ENCODE peak calls at places on chromosomes 1 and 21, in six cellular contexts. P is A549, G is progenitor cell of endocrine pancreas, N is GM12865, F is ovary, B is psoas muscle. R is an unnamed sample.

GRCh38 chr21:44275041-44275440 is 10.6 kb upstream of the AIRE start:
- DNase-seq in B (peak), G (no peak), P (no peak), F (no peak), N (no peak), R (no peak)

GRCh38 chr1:15400627-15401026 is 9.1 kb upstream of the EFHD2 start:
- DNase-seq in B (no peak), N (no peak), F (no peak), G (no peak), P (no peak), R (peak)

GRCh38 chr21:46411691-46412090 is 47.0 kb upstream of the DIP2A start:
- DNase-seq in F (no peak), B (peak), N (no peak), P (no peak), G (no peak), R (no peak)

GRCh38 chr1:10402729-10403274 is 3.9 kb downstream of the PGD start:
- DNase-seq in N (no peak), B (no peak), P (peak), F (no peak), G (no peak), R (peak)

GRCh38 chr1:44168520-44169098 is 27.2 kb upstream of the KLF18 start:
- DNase-seq in B (no peak), G (no peak), P (peak), N (no peak), F (no peak), R (no peak)

GRCh38 chr1:36321119-36321951 is 2.1 kb downstream of the EVA1B start:
- DNase-seq in N (peak), G (no peak), F (peak), B (peak), P (peak), R (no peak)

GRCh38 chr1:24119859-24120756 is 8.2 kb upstream of the MYOM3 start:
- DNase-seq in F (no peak), P (no peak), B (peak), G (no peak), N (no peak), R (peak)

GRCh38 chr1:222048030-222048632 is 306.2 kb upstream of the DUSP10 start:
- DNase-seq in B (no peak), G (no peak), F (no peak), N (peak), P (no peak), R (peak)

GRCh38 chr1:210200090-210200736 is 32.4 kb upstream of the SERTAD4 start:
- DNase-seq in F (no peak), P (no peak), B (no peak), N (no peak), G (no peak), R (peak)

GRCh38 chr1:34825455-34826081 is 32.8 kb downstream of the GJA4 start:
- DNase-seq in N (no peak), B (no peak), G (peak), P (no peak), F (no peak), R (no peak)

GRCh38 chr21:41600556-41600955 is 92.6 kb upstream of the TMPRSS2 start:
- DNase-seq in F (no peak), G (no peak), P (no peak), B (no peak), N (no peak), R (no peak)

GRCh38 chr1:15617874-15618684 is 821 bp downstream of the DDI2 start:
- DNase-seq in F (no peak), B (no peak), P (no peak), G (peak), N (peak), R (peak)

GRCh38 chr1:3529099-3529729 is 74.7 kb downstream of the ARHGEF16 start:
- DNase-seq in G (no peak), F (no peak), P (no peak), B (peak), N (no peak), R (no peak)

GRCh38 chr1:91569411-91570104 is 68.9 kb downstream of the CDC7 start:
- DNase-seq in N (no peak), P (peak), F (peak), G (no peak), B (peak), R (peak)

GRCh38 chr1:157091186-157091585 is 8.4 kb downstream of the ETV3L start:
- DNase-seq in N (no peak), G (no peak), B (no peak), P (no peak), F (no peak), R (no peak)

GRCh38 chr1:115874929-115875328 is 34.0 kb upstream of the NHLH2 start:
- DNase-seq in P (no peak), G (no peak), N (no peak), F (no peak), B (no peak), R (peak)

GRCh38 chr1:63322248-63322943 is at the start of gene FOXD3:
- DNase-seq in G (peak), P (peak), F (peak), B (peak), N (peak), R (no peak)

GRCh38 chr1:6785318-6785712 is at the start of gene CAMTA1:
- DNase-seq in F (no peak), P (no peak), B (no peak), G (no peak), N (no peak), R (no peak)

GRCh38 chr1:90850181-90850924 is 133.3 kb upstream of the BARHL2 start:
- DNase-seq in N (no peak), P (peak), F (peak), G (no peak), B (peak), R (no peak)

GRCh38 chr21:27735699-27736098 is 768.8 kb upstream of the ADAMTS5 start:
- DNase-seq in P (no peak), B (no peak), N (no peak), G (no peak), F (no peak), R (no peak)

GRCh38 chr21:42146821-42147220 is 72.1 kb upstream of the ABCG1 start:
- DNase-seq in B (peak), F (no peak), G (no peak), P (no peak), N (no peak), R (no peak)

GRCh38 chr21:23968722-23969647 is 1638.3 kb downstream of the MRPL39 start:
- DNase-seq in N (peak), G (no peak), P (peak), F (no peak), B (no peak), R (peak)

GRCh38 chr1:29620631-29621030 is 384.3 kb downstream of the PTPRU start:
- DNase-seq in G (peak), N (no peak), P (no peak), B (no peak), F (no peak), R (no peak)

GRCh38 chr1:194935864-194936263 is 1672.4 kb downstream of the KCNT2 start:
- DNase-seq in F (no peak), P (no peak), G (no peak), B (no peak), N (no peak), R (no peak)
- TF ChIP-seq CTCF in F (no peak), P (no peak), G (no peak), B (no peak), N (peak), R (no peak)

DNA sequence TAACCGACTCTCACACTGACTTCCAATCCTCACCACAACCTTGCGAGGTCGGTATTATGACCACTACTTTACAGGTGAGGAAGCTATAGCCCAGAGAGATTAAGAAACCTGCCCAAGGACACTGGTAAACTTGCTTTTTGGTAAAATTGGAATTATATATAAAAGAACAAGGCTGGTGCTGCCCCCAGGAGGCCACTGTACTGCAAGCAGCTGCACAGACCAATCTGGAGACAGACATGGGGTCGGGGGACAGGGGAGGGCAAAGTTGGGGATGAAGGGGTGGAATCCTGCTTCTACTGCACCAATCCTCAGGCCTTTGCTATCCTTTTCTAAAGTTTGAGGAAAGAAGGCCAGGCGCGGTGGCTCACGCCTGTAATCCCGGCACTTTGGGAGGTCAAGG is 280.8 kb downstream of the SPATA17 start:
- DNase-seq in P (peak), G (no peak), B (no peak), N (peak), F (no peak), R (peak)
- TF ChIP-seq CTCF in P (peak), G (peak), B (no peak), N (no peak), F (no peak), R (peak)

DNA sequence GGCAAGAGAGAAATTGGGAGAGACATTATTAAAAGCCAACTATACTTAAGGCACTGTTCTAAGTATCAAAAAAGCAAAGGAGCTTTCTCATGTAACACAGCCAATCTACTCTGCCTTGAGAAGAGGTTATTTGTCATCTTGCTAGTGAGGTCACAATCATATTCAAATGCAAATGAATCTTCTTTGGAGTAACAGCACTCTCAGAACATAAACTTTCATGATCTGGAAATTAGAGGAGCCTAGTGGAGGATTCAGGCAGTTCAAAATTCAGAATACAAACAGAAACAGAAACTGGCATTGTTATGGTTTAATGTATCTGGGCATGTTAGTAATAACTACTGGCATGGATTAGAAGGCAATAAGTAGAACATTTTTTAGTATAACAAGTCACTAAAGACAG is 57.4 kb downstream of the ARID4B start:
- DNase-seq in P (no peak), G (no peak), F (no peak), B (no peak), N (peak), R (peak)
- TF ChIP-seq CTCF in P (no peak), G (no peak), F (no peak), B (no peak), N (no peak), R (no peak)

GRCh38 chr1:26994020-26994745 is 691 bp downstream of the TRNP1 start:
- DNase-seq in P (no peak), B (no peak), G (peak), F (peak), N (peak), R (no peak)

GRCh38 chr1:26996024-26996423 is 2.5 kb downstream of the TRNP1 start:
- DNase-seq in F (no peak), G (no peak), B (no peak), N (no peak), P (peak), R (peak)

GRCh38 chr1:26993237-26994019 is at the start of gene TRNP1:
- DNase-seq in P (peak), B (peak), G (peak), N (peak), F (peak), R (peak)

GRCh38 chr1:26994772-26995625 is 1.5 kb downstream of the TRNP1 start:
- DNase-seq in P (no peak), F (no peak), G (no peak), B (no peak), N (no peak), R (peak)

GRCh38 chr1:26991310-26992116 is 2.0 kb upstream of the TRNP1 start:
- DNase-seq in B (no peak), F (no peak), G (no peak), P (peak), N (peak), R (no peak)
- TF ChIP-seq CTCF in B (no peak), F (no peak), G (no peak), P (no peak), N (no peak), R (no peak)

DNA sequence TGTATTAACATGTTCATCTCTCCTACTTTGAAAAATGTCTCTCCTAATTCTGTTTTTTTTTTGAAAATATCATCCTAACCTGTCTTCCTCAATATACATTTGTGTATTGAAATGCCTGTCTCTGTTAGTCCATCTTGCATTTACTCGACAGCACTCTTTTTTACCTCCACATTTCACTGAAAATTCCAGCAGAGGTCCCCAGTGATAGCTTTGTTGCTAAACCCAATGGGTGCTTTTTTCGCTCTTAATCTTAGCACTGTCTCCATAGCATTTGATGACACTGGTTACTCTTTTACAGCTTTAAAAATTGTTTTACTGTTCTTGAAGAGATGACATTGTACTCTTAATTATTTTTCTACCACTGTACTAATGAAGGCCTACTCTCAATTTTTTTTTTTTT is 10.8 kb downstream of the OSBPL9 start:
- DNase-seq in B (no peak), F (no peak), N (peak), G (no peak), P (peak), R (peak)
- TF ChIP-seq CTCF in B (no peak), F (peak), N (peak), G (peak), P (peak), R (peak)

DNA sequence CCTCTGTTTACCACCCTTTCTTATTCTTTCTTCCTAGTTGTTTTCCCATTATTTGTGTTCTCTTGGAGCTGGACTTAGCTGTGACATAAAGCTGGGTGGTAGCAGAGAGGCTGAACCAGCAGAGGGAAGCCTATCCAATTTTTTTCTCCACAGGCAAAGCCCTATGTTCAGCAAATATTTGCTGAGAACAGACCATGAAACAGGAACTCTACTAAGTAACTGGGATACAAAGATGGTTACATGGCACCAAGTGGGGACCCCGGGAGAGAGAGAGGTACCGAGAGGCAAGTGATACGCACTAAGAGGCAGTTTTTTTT is 6.6 kb downstream of the CFAP141 start:
- DNase-seq in G (no peak), F (no peak), P (no peak), B (no peak), N (no peak), R (no peak)
- TF ChIP-seq CTCF in G (no peak), F (no peak), P (no peak), B (no peak), N (no peak), R (no peak)

GRCh38 chr1:203002951-203003350 is 4.2 kb upstream of the TMEM183A start:
- DNase-seq in N (no peak), B (no peak), F (no peak), P (no peak), G (no peak), R (no peak)

GRCh38 chr1:203000217-203000944 is 6.8 kb upstream of the TMEM183A start:
- DNase-seq in P (no peak), N (no peak), B (no peak), F (no peak), G (no peak), R (no peak)

GRCh38 chr1:202994756-202995155 is 12.4 kb upstream of the TMEM183A start:
- DNase-seq in G (no peak), F (no peak), N (no peak), B (no peak), P (no peak), R (no peak)

GRCh38 chr1:203001986-203002385 is 5.2 kb upstream of the TMEM183A start:
- DNase-seq in G (no peak), F (no peak), B (no peak), P (no peak), N (no peak), R (no peak)

GRCh38 chr1:202998836-202999750 is 8.1 kb upstream of the TMEM183A start:
- DNase-seq in B (no peak), N (peak), F (peak), G (peak), P (peak), R (peak)
- TF ChIP-seq CTCF in B (peak), N (peak), F (peak), G (peak), P (peak), R (peak)

GRCh38 chr21:21156919-21157318 is 158.7 kb downstream of the NCAM2 start:
- DNase-seq in B (no peak), P (no peak), N (no peak), G (no peak), F (no peak), R (no peak)
- TF ChIP-seq CTCF in B (no peak), P (no peak), N (no peak), G (no peak), F (no peak), R (no peak)

GRCh38 chr1:203126151-203126865 is 1.2 kb upstream of the ADORA1 start:
- DNase-seq in F (no peak), G (no peak), B (no peak), P (no peak), N (no peak), R (peak)
- TF ChIP-seq CTCF in F (no peak), G (peak), B (peak), P (peak), N (no peak), R (peak)

GRCh38 chr1:119003413-119004128 is 15.4 kb upstream of the TBX15 start:
- DNase-seq in B (no peak), N (no peak), G (no peak), F (no peak), P (no peak), R (no peak)

GRCh38 chr1:118999348-119000071 is 11.4 kb upstream of the TBX15 start:
- DNase-seq in G (no peak), P (no peak), B (no peak), N (no peak), F (no peak), R (no peak)

GRCh38 chr1:119004129-119004527 is 16.0 kb upstream of the TBX15 start:
- DNase-seq in F (no peak), G (no peak), B (no peak), N (no peak), P (no peak), R (no peak)

GRCh38 chr1:119000371-119001180 is 12.4 kb upstream of the TBX15 start:
- DNase-seq in N (no peak), B (peak), F (no peak), G (no peak), P (no peak), R (no peak)

GRCh38 chr1:119001181-119002018 is 13.3 kb upstream of the TBX15 start:
- DNase-seq in N (no peak), G (no peak), B (peak), P (no peak), F (no peak), R (no peak)
- TF ChIP-seq CTCF in N (no peak), G (no peak), B (no peak), P (no peak), F (no peak), R (no peak)